ENCODE peak calls at places on chromosomes 7 and 10, in eight cellular contexts. Q is neural progenitor cell, J is H9, Y is SK-N-SH, K is astrocyte, A is IMR-90, T is keratinocyte, U is PC-3. R is an unnamed sample.

GRCh38 chr7:38795596-38795995 is 113.4 kb downstream of the VPS41 start:
- DNase-seq in Q (no peak), J (no peak), Y (no peak), K (no peak), A (no peak), T (no peak), U (no peak), R (no peak)

GRCh38 chr10:99881371-99881770 is 98.9 kb downstream of the ABCC2 start:
- DNase-seq in Q (no peak), J (no peak), Y (no peak), K (no peak), A (no peak), T (no peak), U (no peak), R (no peak)

GRCh38 chr7:107262857-107263256 is 94.1 kb downstream of the HBP1 start:
- DNase-seq in Q (no peak), J (no peak), Y (no peak), K (no peak), A (peak; percentile 6), T (no peak), U (no peak), R (no peak)

GRCh38 chr7:134892002-134892693 is 94.2 kb upstream of the AGBL3 start:
- DNase-seq in Q (peak; percentile 37), J (no peak), Y (peak; percentile 24), K (no peak), A (peak; percentile 54), T (no peak), U (no peak), R (no peak)

GRCh38 chr10:117312430-117312829 is 62.8 kb downstream of the PDZD8 start:
- DNase-seq in Q (no peak), J (no peak), Y (no peak), K (peak; percentile 6), A (no peak), T (no peak), U (peak; percentile 83), R (no peak)

GRCh38 chr7:44220046-44220720 is 19.4 kb downstream of the YKT6 start:
- DNase-seq in Q (no peak), J (no peak), Y (peak; percentile 41), K (no peak), A (no peak), T (no peak), U (no peak), R (no peak)

GRCh38 chr7:150381096-150381495 is 2.0 kb downstream of the ZNF775 start:
- DNase-seq in Q (peak; percentile 1), J (no peak), Y (no peak), K (no peak), A (no peak), T (no peak), U (no peak), R (no peak)

GRCh38 chr10:5611899-5612680 is 54.3 kb downstream of the ASB13 start:
- DNase-seq in Q (no peak), J (no peak), Y (no peak), K (no peak), A (no peak), T (peak; percentile 48), U (peak; percentile 66), R (no peak)

GRCh38 chr10:34240031-34240430 is 575.1 kb downstream of the PARD3 start:
- DNase-seq in Q (no peak), J (no peak), Y (no peak), K (no peak), A (no peak), T (no peak), U (no peak), R (no peak)

GRCh38 chr10:126906704-126907422 is 1.6 kb downstream of the DOCK1 start:
- DNase-seq in Q (no peak), J (peak; percentile 22), Y (no peak), K (no peak), A (no peak), T (no peak), U (no peak), R (no peak)

GRCh38 chr7:26454180-26454579 is 162.5 kb downstream of the SNX10 start:
- DNase-seq in Q (no peak), J (no peak), Y (no peak), K (no peak), A (no peak), T (no peak), U (peak; percentile 47), R (no peak)

GRCh38 chr10:68333058-68333395 is 299 bp upstream of the PBLD start:
- DNase-seq in Q (no peak), J (no peak), Y (no peak), K (peak; percentile 62), A (peak; percentile 56), T (no peak), U (no peak), R (no peak)

GRCh38 chr10:68334672-68335467 is 2.1 kb upstream of the PBLD start:
- DNase-seq in Q (no peak), J (no peak), Y (no peak), K (no peak), A (no peak), T (no peak), U (no peak), R (no peak)

GRCh38 chr10:68332259-68333057 is at the start of gene PBLD:
- DNase-seq in Q (peak; percentile 94), J (peak; percentile 78), Y (peak; percentile 72), K (peak; percentile 70), A (peak; percentile 74), T (no peak), U (peak; percentile 86), R (peak; percentile 83)

GRCh38 chr10:68333905-68334431 is 1.2 kb upstream of the PBLD start:
- DNase-seq in Q (no peak), J (no peak), Y (no peak), K (no peak), A (no peak), T (no peak), U (no peak), R (no peak)

DNA sequence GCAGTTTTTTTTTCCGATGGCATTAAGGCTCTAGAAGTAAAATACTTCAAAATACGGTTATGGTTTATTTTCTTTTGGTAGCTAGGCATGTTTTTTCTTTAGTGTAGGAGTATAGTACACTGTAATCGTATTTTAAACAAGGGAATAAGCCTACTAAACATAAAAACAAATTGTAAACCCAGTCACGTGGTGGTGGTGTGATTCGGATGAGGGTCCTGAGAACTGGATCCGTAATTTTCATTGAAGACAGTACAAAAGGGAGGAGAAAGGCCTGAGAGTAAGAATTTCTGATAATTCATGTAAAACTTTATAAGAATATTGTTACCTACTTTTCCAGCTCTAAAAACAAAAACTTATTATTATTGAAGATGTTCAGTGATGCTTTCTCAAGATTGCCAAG is 724 bp upstream of the PBLD start:
- DNase-seq in Q (no peak), J (no peak), Y (no peak), K (no peak), A (no peak), T (no peak), U (no peak), R (no peak)
- H4K20me1 ChIP-seq in Q (peaks cover 57% of the 10 kb centered on the region), J (no peaks in the 10 kb centered on the region), Y (peaks cover 57% of the 10 kb centered on the region), K (peaks cover 57% of the 10 kb centered on the region), A (peaks cover 57% of the 10 kb centered on the region), T (peaks cover 44% of the 10 kb centered on the region), U (peaks cover 58% of the 10 kb centered on the region), R (peaks cover 56% of the 10 kb centered on the region)

GRCh38 chr10:9508616-9509015 is 1454.1 kb downstream of the GATA3 start:
- DNase-seq in Q (no peak), J (no peak), Y (no peak), K (no peak), A (no peak), T (no peak), U (no peak), R (no peak)

GRCh38 chr10:9501944-9502343 is 1447.5 kb downstream of the GATA3 start:
- DNase-seq in Q (no peak), J (no peak), Y (no peak), K (no peak), A (no peak), T (no peak), U (no peak), R (no peak)

DNA sequence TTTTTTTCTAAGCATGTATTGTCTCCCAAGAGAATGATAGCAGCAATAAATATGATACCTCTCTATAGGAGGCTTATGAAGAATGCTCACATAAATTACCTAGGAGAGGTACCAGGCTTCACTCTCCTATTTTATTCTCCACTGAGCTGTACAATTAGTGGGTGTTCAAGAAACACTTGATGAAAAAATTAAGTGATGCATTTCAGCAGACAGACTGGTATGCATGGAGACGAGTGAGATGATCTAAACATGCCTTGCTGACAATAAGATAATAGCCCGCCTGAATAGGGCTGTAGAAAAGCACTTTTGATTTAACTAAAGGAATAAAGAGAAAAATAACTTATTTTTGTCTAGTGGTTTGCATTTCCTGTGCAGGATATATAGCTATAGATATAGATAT is 1449.7 kb downstream of the GATA3 start:
- DNase-seq in Q (no peak), J (no peak), Y (no peak), K (no peak), A (no peak), T (no peak), U (no peak), R (no peak)
- H3K9ac ChIP-seq in Q (no peak overlapping the region), J (no peak overlapping the region), Y (no peak overlapping the region), K (no peak overlapping the region), A (no peak overlapping the region), T (no peak overlapping the region), U (no peak overlapping the region), R (no peak overlapping the region)

GRCh38 chr10:133093291-133093690 is 5.6 kb downstream of the ADGRA1 start:
- DNase-seq in Q (no peak), J (no peak), Y (no peak), K (no peak), A (no peak), T (no peak), U (no peak), R (no peak)
- H3K27me3 ChIP-seq in Q (peaks cover 66% of the 10 kb centered on the region), J (peaks cover 6% of the 10 kb centered on the region), Y (peaks cover 10% of the 10 kb centered on the region), K (peaks cover 13% of the 10 kb centered on the region), A (peaks cover 37% of the 10 kb centered on the region), T (peaks cover 34% of the 10 kb centered on the region), U (peaks cover 91% of the 10 kb centered on the region), R (no peaks in the 10 kb centered on the region)

GRCh38 chr7:140670343-140670935 is 2.3 kb upstream of the ADCK2 start:
- DNase-seq in Q (no peak), J (no peak), Y (no peak), K (no peak), A (no peak), T (no peak), U (no peak), R (peak; percentile 39)

GRCh38 chr7:140668641-140669040 is 4.1 kb upstream of the ADCK2 start:
- DNase-seq in Q (no peak), J (no peak), Y (no peak), K (no peak), A (no peak), T (no peak), U (no peak), R (no peak)

GRCh38 chr7:140669352-140669751 is 3.4 kb upstream of the ADCK2 start:
- DNase-seq in Q (no peak), J (no peak), Y (no peak), K (no peak), A (no peak), T (no peak), U (no peak), R (peak; percentile 37)

GRCh38 chr7:140671966-140672365 is 779 bp upstream of the ADCK2 start:
- DNase-seq in Q (no peak), J (peak; percentile 48), Y (no peak), K (no peak), A (no peak), T (no peak), U (no peak), R (no peak)

DNA sequence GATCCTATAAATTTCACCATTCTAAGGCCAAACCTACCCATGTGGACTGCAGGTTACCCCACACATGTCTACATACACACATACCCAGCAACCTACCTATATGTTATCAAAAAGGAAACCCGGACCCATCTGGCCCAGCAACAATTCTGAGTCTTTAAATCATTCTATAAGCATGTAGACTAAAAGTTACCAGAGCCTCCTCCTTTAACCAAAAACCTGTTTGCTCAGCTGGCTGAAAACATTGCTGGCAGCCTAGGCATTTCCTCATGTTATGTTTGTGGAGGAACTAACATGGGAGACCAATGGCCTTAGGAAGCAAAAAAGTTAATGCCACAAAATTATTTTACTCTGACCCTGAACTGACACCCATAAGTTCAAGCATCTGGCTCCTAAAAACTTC is 5.3 kb upstream of the ADCK2 start:
- DNase-seq in Q (no peak), J (no peak), Y (no peak), K (no peak), A (no peak), T (no peak), U (peak; percentile 47), R (no peak)
- H4K20me1 ChIP-seq in Q (no peaks in the 10 kb centered on the region), J (no peaks in the 10 kb centered on the region), Y (no peaks in the 10 kb centered on the region), K (no peaks in the 10 kb centered on the region), A (no peaks in the 10 kb centered on the region), T (no peaks in the 10 kb centered on the region), U (no peaks in the 10 kb centered on the region), R (no peaks in the 10 kb centered on the region)

R was measured in Karpas-422.